ENCODE peak calls at places on chromosome 22, in four cellular contexts. J is amniotic stem cell; F is HT-29; G is activated CD4-positive, alpha-beta T cell treated with anti-CD3 and anti-CD28 coated beads for 1 hour. I is an unnamed sample.

GRCh38 chr22:46115755-46116490 is 34.4 kb upstream of the PPARA start:
- DNase-seq in J (no peak), F (no peak), G (no peak), I (no peak)

GRCh38 chr22:19488884-19489843 is 9.4 kb downstream of the CDC45 start:
- DNase-seq in J (no peak), F (no peak), G (no peak), I (peak; percentile 79)

GRCh38 chr22:27990451-27990840 is 71.4 kb upstream of the PITPNB start:
- DNase-seq in J (no peak), F (no peak), G (no peak), I (no peak)

GRCh38 chr22:35645646-35646045 is 2.6 kb upstream of the APOL6 start:
- DNase-seq in J (no peak), F (no peak), G (no peak), I (no peak)

GRCh38 chr22:50408311-50408710 is 65.2 kb downstream of the PPP6R2 start:
- DNase-seq in J (no peak), F (no peak), G (no peak), I (no peak)

GRCh38 chr22:45608763-45609180 is 62.9 kb upstream of the ATXN10 start:
- DNase-seq in J (peak; percentile 79), F (no peak), G (no peak), I (no peak)

GRCh38 chr22:48665286-48666010 is 1162.2 kb downstream of the BRD1 start:
- DNase-seq in J (no peak), F (no peak), G (no peak), I (no peak)

GRCh38 chr22:17233348-17234043 is 14.3 kb upstream of the ADA2 start:
- DNase-seq in J (no peak), F (no peak), G (no peak), I (no peak)

GRCh38 chr22:40534379-40535188 is 101.9 kb downstream of the MRTFA start:
- DNase-seq in J (no peak), F (no peak), G (no peak), I (no peak)

GRCh38 chr22:43094551-43094950 is 5.4 kb upstream of the TTLL1 start:
- DNase-seq in J (no peak), F (no peak), G (no peak), I (no peak)